ENCODE peak calls at places on chromosomes 3 and 15, in five cellular contexts. S is breast epithelium, D is spleen, A is stomach, Q is Panc1. O is an unnamed sample.

GRCh38 chr3:106249159-106249558 is 380.3 kb upstream of the CBLB start:
- DNase-seq in S (no peak), D (no peak), A (no peak), Q (no peak), O (no peak)

GRCh38 chr15:98548172-98548971 is 100.0 kb upstream of the IGF1R start:
- DNase-seq in S (peak; percentile 33), D (peak; percentile 93), A (peak; percentile 44), Q (peak; percentile 22), O (peak; percentile 56)

GRCh38 chr3:188006726-188007393 is 147.1 kb upstream of the LPP start:
- DNase-seq in S (no peak), D (no peak), A (no peak), Q (no peak), O (no peak)

GRCh38 chr3:128846501-128846900 is 32.9 kb upstream of the ACAD9 start:
- DNase-seq in S (no peak), D (no peak), A (no peak), Q (no peak), O (no peak)

GRCh38 chr3:117603097-117603496 is 893.5 kb downstream of the TUSC7 start:
- DNase-seq in S (no peak), D (no peak), A (no peak), Q (no peak), O (no peak)

GRCh38 chr3:196080997-196081833 is 675 bp downstream of the TFRC start:
- DNase-seq in S (peak; percentile 32), D (peak; percentile 93), A (peak; percentile 76), Q (no peak), O (peak; percentile 80)

GRCh38 chr3:82633319-82633718 is 871.9 kb upstream of the GBE1 start:
- DNase-seq in S (no peak), D (no peak), A (no peak), Q (no peak), O (no peak)

GRCh38 chr3:9349321-9350117 is 13.3 kb upstream of the THUMPD3 start:
- DNase-seq in S (peak; percentile 58), D (no peak), A (no peak), Q (peak; percentile 38), O (no peak)

GRCh38 chr3:196499061-196499460 is 4.5 kb downstream of the RNF168 start:
- DNase-seq in S (no peak), D (no peak), A (no peak), Q (no peak), O (no peak)

GRCh38 chr15:63611217-63611616 is 14.0 kb downstream of the FBXL22 start:
- DNase-seq in S (no peak), D (no peak), A (no peak), Q (no peak), O (no peak)

GRCh38 chr3:73848173-73848751 is 223.5 kb upstream of the PDZRN3 start:
- DNase-seq in S (no peak), D (no peak), A (no peak), Q (no peak), O (no peak)

GRCh38 chr15:50116477-50116876 is 2.6 kb downstream of the ATP8B4 start:
- DNase-seq in S (no peak), D (no peak), A (no peak), Q (no peak), O (no peak)

GRCh38 chr3:188589056-188589455 is 435.1 kb downstream of the LPP start:
- DNase-seq in S (no peak), D (no peak), A (no peak), Q (no peak), O (no peak)

GRCh38 chr3:39178553-39178952 is 13.8 kb downstream of the XIRP1 start:
- DNase-seq in S (no peak), D (no peak), A (no peak), Q (no peak), O (no peak)
- H3K4me3 ChIP-seq in S (peak overlapping the region; percentile 59), D (no peak overlapping the region), A (peak overlapping the region; percentile 35), Q (peak overlapping the region; percentile 61), O (peak overlapping the region; percentile 40)

GRCh38 chr3:98885851-98886250 is 15.6 kb downstream of the DCBLD2 start:
- DNase-seq in S (no peak), D (no peak), A (no peak), Q (no peak), O (no peak)
- TF ChIP-seq POLR2AphosphoS5 in S (no peak), D (no peak), A (no peak), Q (no peak), O (no peak)

GRCh38 chr3:179871782-179872181 is 165.0 kb downstream of the PEX5L start:
- DNase-seq in S (no peak), D (no peak), A (no peak), Q (no peak), O (no peak)
- H3K4me1 ChIP-seq in S (no peaks in the 10 kb centered on the region), D (no peaks in the 10 kb centered on the region), A (no peaks in the 10 kb centered on the region), Q (no peaks in the 10 kb centered on the region), O (no peaks in the 10 kb centered on the region)

DNA sequence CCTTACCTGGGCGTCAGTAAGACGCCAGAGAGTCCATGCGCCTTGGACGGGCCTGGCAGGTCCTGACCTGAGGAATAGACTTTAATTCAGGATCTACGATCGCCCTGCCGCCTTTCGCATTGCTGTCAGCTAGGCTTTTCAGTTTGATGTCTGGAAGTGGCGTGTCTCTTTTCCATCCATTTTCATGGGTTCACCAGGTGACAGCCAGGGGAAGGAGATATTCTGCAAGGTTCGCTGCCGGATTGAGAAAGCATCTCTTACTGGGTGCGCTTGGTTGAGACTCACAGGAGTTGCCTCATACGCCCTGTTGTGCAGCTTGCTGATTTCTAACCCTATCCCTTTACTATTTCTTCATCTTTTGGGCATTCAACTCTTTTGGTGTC is 7.4 kb downstream of the EPHA3 start:
- DNase-seq in S (no peak), D (no peak), A (no peak), Q (no peak), O (no peak)
- H3K4me3 ChIP-seq in S (peak overlapping the region; percentile 66), D (no peak overlapping the region), A (peak overlapping the region; percentile 42), Q (peak overlapping the region; percentile 55), O (peak overlapping the region; percentile 24)

GRCh38 chr3:124886168-124887051 is 755 bp downstream of the ITGB5 start:
- DNase-seq in S (no peak), D (peak; percentile 81), A (peak; percentile 71), Q (no peak), O (peak; percentile 70)
- TF ChIP-seq POLR2AphosphoS5 in S (no peak), D (peak; percentile 23), A (peak; percentile 69), Q (peak; percentile 46), O (peak; percentile 68)

DNA sequence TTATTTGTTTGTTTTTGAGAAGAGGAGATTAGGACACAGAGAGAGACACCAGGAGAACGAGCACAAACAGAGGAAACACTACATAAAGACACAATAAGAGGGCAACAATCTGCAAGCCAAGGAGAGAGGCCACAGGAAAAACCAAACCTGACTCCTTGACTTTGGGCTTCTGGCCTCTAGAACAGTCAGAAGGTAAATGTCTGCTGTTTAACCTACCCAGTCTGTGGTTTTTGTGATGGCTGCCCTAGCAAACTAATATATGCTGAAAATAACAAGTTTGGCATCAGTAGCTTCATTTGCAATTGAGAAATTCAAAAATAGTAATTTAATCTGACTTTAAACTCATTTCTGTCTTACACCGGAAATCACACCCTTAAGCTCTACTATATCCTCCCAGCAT is 110.2 kb downstream of the P3H2 start:
- DNase-seq in S (no peak), D (no peak), A (no peak), Q (no peak), O (no peak)
- H3K4me1 ChIP-seq in S (no peaks in the 10 kb centered on the region), D (no peaks in the 10 kb centered on the region), A (peaks cover 16% of the 10 kb centered on the region), Q (peaks cover 63% of the 10 kb centered on the region), O (peaks cover 10% of the 10 kb centered on the region)

GRCh38 chr3:35970793-35971192 is 331.5 kb downstream of the ARPP21 start:
- DNase-seq in S (no peak), D (no peak), A (no peak), Q (no peak), O (no peak)
- H3K4me3 ChIP-seq in S (no peak overlapping the region), D (no peak overlapping the region), A (no peak overlapping the region), Q (no peak overlapping the region), O (no peak overlapping the region)

GRCh38 chr3:34312684-34313083 is 514.3 kb downstream of the PDCD6IP start:
- DNase-seq in S (no peak), D (no peak), A (no peak), Q (no peak), O (no peak)
- TF ChIP-seq POLR2AphosphoS5 in S (no peak), D (no peak), A (no peak), Q (no peak), O (no peak)

O was measured in transverse colon.